ENCODE peak calls at places on chromosomes 12 and 14, in four cellular contexts. N is Peyer's patch; S is fibroblast of lung; I is effector memory CD4-positive, alpha-beta T cell. F is an unnamed sample.

GRCh38 chr14:59215353-59215752 is 26.9 kb downstream of the DAAM1 start:
- DNase-seq in N (peak; percentile 51), S (peak; percentile 79), I (no peak), F (no peak)

GRCh38 chr14:87494010-87494409 is 499.0 kb downstream of the GALC start:
- DNase-seq in N (no peak), S (no peak), I (no peak), F (no peak)

GRCh38 chr12:111330800-111331752 is 37.8 kb downstream of the PHETA1 start:
- DNase-seq in N (no peak), S (peak; percentile 45), I (no peak), F (no peak)

GRCh38 chr14:100116134-100116533 is 43.3 kb downstream of the DEGS2 start:
- DNase-seq in N (no peak), S (no peak), I (no peak), F (no peak)

GRCh38 chr12:124995200-124995961 is 1.9 kb downstream of the BRI3BP start:
- DNase-seq in N (peak; percentile 54), S (no peak), I (no peak), F (no peak)

GRCh38 chr12:106764738-106765137 is 9.7 kb upstream of the RIC8B start:
- DNase-seq in N (no peak), S (no peak), I (no peak), F (no peak)

GRCh38 chr14:61343991-61344405 is 22.6 kb downstream of the PRKCH start:
- DNase-seq in N (no peak), S (no peak), I (no peak), F (no peak)

GRCh38 chr12:117986705-117987469 is 18.1 kb upstream of the KSR2 start:
- DNase-seq in N (no peak), S (peak; percentile 86), I (no peak), F (no peak)

GRCh38 chr14:47302121-47302520 is 373.3 kb downstream of the MDGA2 start:
- DNase-seq in N (no peak), S (no peak), I (no peak), F (no peak)

GRCh38 chr12:72273499-72273837 is 1.3 kb downstream of the TRHDE start:
- DNase-seq in N (no peak), S (no peak), I (no peak), F (no peak)

GRCh38 chr14:79638647-79639266 is 572.5 kb downstream of the DIO2 start:
- DNase-seq in N (no peak), S (no peak), I (no peak), F (no peak)

GRCh38 chr12:24111591-24111990 is 162.1 kb upstream of the SOX5 start:
- DNase-seq in N (no peak), S (peak; percentile 63), I (no peak), F (no peak)

GRCh38 chr14:61860294-61860918 is 98.2 kb downstream of the SNAPC1 start:
- DNase-seq in N (peak; percentile 88), S (peak; percentile 24), I (peak; percentile 15), F (peak; percentile 24)

GRCh38 chr12:41919526-41920305 is 225.0 kb downstream of the GXYLT1 start:
- DNase-seq in N (no peak), S (no peak), I (no peak), F (no peak)

GRCh38 chr12:56326533-56326932 is 7.3 kb downstream of the PAN2 start:
- DNase-seq in N (no peak), S (no peak), I (no peak), F (no peak)

GRCh38 chr14:97177016-97177415 is 379.8 kb downstream of the VRK1 start:
- DNase-seq in N (no peak), S (peak; percentile 12), I (peak; percentile 15), F (peak; percentile 46)

GRCh38 chr12:50506753-50507473 is 2.1 kb downstream of the DIP2B start:
- DNase-seq in N (no peak), S (peak; percentile 23), I (no peak), F (no peak)

GRCh38 chr12:50507930-50508329 is 3.1 kb downstream of the DIP2B start:
- DNase-seq in N (no peak), S (no peak), I (no peak), F (no peak)

GRCh38 chr12:50507474-50507838 is 2.7 kb downstream of the DIP2B start:
- DNase-seq in N (no peak), S (no peak), I (no peak), F (no peak)

GRCh38 chr12:50509009-50509663 is 4.4 kb downstream of the DIP2B start:
- DNase-seq in N (no peak), S (no peak), I (no peak), F (no peak)

GRCh38 chr12:50508420-50508819 is 3.6 kb downstream of the DIP2B start:
- DNase-seq in N (no peak), S (no peak), I (no peak), F (no peak)
- H3K27ac ChIP-seq in N (peak overlapping the region; percentile 44), S (no peak overlapping the region), I (no peak overlapping the region), F (no peak overlapping the region)

GRCh38 chr14:69043598-69044267 is 64.6 kb upstream of the ACTN1 start:
- DNase-seq in N (no peak), S (peak; percentile 90), I (no peak), F (no peak)
- H3K4me1 ChIP-seq in N (peaks cover 53% of the 10 kb centered on the region), S (peaks cover 34% of the 10 kb centered on the region), I (no peaks in the 10 kb centered on the region), F (no peaks in the 10 kb centered on the region)

GRCh38 chr14:91369628-91370445 is 47.8 kb downstream of the CCDC88C start:
- DNase-seq in N (no peak), S (no peak), I (no peak), F (no peak)
- H3K4me3 ChIP-seq in N (no peak overlapping the region), S (no peak overlapping the region), I (peak overlapping the region; percentile 37), F (peak overlapping the region; percentile 25)

GRCh38 chr12:40281791-40282364 is 57.1 kb downstream of the LRRK2 start:
- DNase-seq in N (no peak), S (no peak), I (no peak), F (no peak)
- H3K27ac ChIP-seq in N (no peak overlapping the region), S (no peak overlapping the region), I (no peak overlapping the region), F (no peak overlapping the region)

GRCh38 chr12:120118710-120119097 is 2.2 kb upstream of the RAB35 start:
- DNase-seq in N (no peak), S (peak; percentile 20), I (no peak), F (no peak)
- H3K4me1 ChIP-seq in N (peaks cover 39% of the 10 kb centered on the region), S (peaks cover 5% of the 10 kb centered on the region), I (peaks cover 58% of the 10 kb centered on the region), F (peaks cover 82% of the 10 kb centered on the region)

DNA sequence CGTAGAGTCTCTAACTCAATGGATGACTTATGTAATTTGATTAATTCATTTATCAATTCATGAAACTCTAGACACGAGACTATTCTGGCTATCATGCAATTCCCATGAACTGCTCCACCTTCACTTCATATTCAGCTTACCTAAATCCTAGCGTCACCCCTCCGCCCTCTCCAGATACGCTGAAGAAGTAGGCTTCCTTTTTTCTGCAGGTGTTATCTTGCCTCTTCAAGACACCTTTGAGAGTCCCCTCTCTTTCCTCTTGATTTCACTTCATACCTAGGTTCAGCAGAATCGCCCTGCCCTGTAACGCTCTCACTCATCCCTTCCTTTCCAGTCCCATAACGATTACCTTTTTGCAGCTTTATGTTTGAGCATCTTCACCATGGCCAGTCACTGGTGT is 4.0 kb upstream of the RNASE4 start:
- DNase-seq in N (no peak), S (no peak), I (no peak), F (no peak)
- H3K4me3 ChIP-seq in N (no peak overlapping the region), S (no peak overlapping the region), I (peak overlapping the region; percentile 27), F (peak overlapping the region; percentile 88)

DNA sequence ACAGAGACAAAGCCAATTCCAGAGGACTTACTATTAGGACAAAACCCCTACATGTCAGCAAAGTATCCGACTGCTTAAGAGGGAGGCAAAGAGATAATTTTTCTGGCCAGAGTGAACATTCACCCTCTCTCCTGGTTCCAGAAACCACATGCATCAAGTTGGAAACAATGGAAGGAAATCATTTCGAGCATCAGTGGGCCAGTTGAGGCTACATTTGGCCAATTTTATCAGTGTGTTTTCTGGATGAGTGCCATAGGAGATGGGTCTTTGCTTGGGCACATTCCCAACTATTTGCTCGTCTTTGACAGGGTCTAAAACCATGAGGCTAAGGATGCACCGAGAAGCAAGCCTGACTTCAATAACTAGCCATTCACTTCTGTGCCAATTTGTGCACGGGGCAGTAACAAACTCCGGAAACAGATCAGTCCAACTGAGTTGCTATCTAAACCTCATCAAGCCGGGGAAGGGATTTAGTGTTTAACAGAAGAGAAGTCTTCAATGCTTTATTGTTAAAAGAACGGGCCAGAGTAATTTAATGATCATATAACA is 17.4 kb downstream of the EGLN3 start:
- DNase-seq in N (no peak), S (peak; percentile 12), I (no peak), F (no peak)
- H3K27ac ChIP-seq in N (no peak overlapping the region), S (no peak overlapping the region), I (no peak overlapping the region), F (no peak overlapping the region)

GRCh38 chr14:64726585-64726890 is 22.3 kb downstream of the PLEKHG3 start:
- DNase-seq in N (peak; percentile 91), S (peak; percentile 77), I (peak; percentile 62), F (peak; percentile 88)
- H3K4me1 ChIP-seq in N (peaks cover 49% of the 10 kb centered on the region), S (peaks cover 10% of the 10 kb centered on the region), I (peaks cover 90% of the 10 kb centered on the region), F (peaks cover 96% of the 10 kb centered on the region)

GRCh38 chr12:25322918-25323773 is 72.4 kb upstream of the KRAS start:
- DNase-seq in N (no peak), S (peak; percentile 93), I (no peak), F (no peak)
- H3K4me3 ChIP-seq in N (no peak overlapping the region), S (no peak overlapping the region), I (no peak overlapping the region), F (no peak overlapping the region)